ENCODE peak calls at places on chromosomes 2 and 18, in seven cellular contexts. O, V, H, I, R, P and Y are unnamed samples.

GRCh38 chr2:27494944-27495554 is at the start of gene FNDC4:
- DNase-seq in I (no peak), V (no peak), H (peak; percentile 28), O (peak; percentile 50), R (peak; percentile 76), P (no peak), Y (peak; percentile 26)

GRCh38 chr18:60193780-60194179 is 178.8 kb downstream of the MC4R start:
- DNase-seq in V (no peak), H (no peak), R (peak; percentile 29), I (no peak), P (no peak), O (no peak), Y (no peak)

GRCh38 chr18:51236225-51236624 is 38.7 kb upstream of the MEX3C start:
- DNase-seq in P (peak; percentile 13), R (no peak), O (no peak), H (no peak), I (no peak), V (peak; percentile 92), Y (peak; percentile 87)

GRCh38 chr2:7044253-7045250 is 127.3 kb downstream of the RNF144A start:
- DNase-seq in R (peak; percentile 76), H (peak; percentile 70), P (peak; percentile 37), O (peak; percentile 80), I (peak; percentile 57), V (peak; percentile 71), Y (peak; percentile 28)

GRCh38 chr2:62923242-62923641 is 127.4 kb upstream of the OTX1 start:
- DNase-seq in V (no peak), O (no peak), I (no peak), P (no peak), R (no peak), H (no peak), Y (peak; percentile 8)

GRCh38 chr2:165287083-165287778 is 48.0 kb downstream of the SCN2A start:
- DNase-seq in P (no peak), H (no peak), V (no peak), R (peak; percentile 20), O (no peak), I (no peak), Y (no peak)

GRCh38 chr2:223613017-223613950 is 11.1 kb upstream of the SCG2 start:
- DNase-seq in O (peak; percentile 68), I (peak; percentile 65), P (peak; percentile 99), H (peak; percentile 82), R (peak; percentile 82), V (peak; percentile 99), Y (peak; percentile 98)

GRCh38 chr18:8860845-8861642 is 155.7 kb downstream of the MTCL1 start:
- DNase-seq in O (no peak), H (no peak), R (no peak), P (no peak), I (no peak), V (no peak), Y (peak; percentile 85)

GRCh38 chr18:28086530-28087172 is 90.3 kb downstream of the CDH2 start:
- DNase-seq in V (peak; percentile 81), P (peak; percentile 68), O (no peak), I (no peak), H (no peak), R (peak; percentile 22), Y (peak; percentile 25)

GRCh38 chr18:55323051-55323994 is 264.7 kb downstream of the TCF4 start:
- DNase-seq in I (no peak), R (peak; percentile 32), O (no peak), H (no peak), V (peak; percentile 53), P (peak; percentile 31), Y (no peak)

GRCh38 chr2:226579519-226579918 is 220.1 kb downstream of the IRS1 start:
- DNase-seq in P (peak; percentile 23), V (peak; percentile 10), H (no peak), I (no peak), O (no peak), R (no peak), Y (peak; percentile 43)

GRCh38 chr2:85053802-85054201 is 79.4 kb upstream of the TCF7L1 start:
- DNase-seq in V (peak; percentile 14), O (no peak), R (no peak), P (peak; percentile 54), I (peak; percentile 69), H (no peak), Y (peak; percentile 90)

GRCh38 chr2:226142452-226142851 is 657.2 kb downstream of the IRS1 start:
- DNase-seq in R (no peak), V (no peak), I (no peak), P (no peak), O (no peak), H (no peak), Y (no peak)

GRCh38 chr2:184599875-184600227 is 1.5 kb downstream of the ZNF804A start:
- DNase-seq in V (no peak), I (no peak), O (no peak), P (peak; percentile 20), H (no peak), R (no peak), Y (no peak)

GRCh38 chr18:25516747-25517498 is 165.0 kb upstream of the ZNF521 start:
- DNase-seq in R (no peak), O (no peak), H (no peak), P (no peak), I (no peak), V (no peak), Y (no peak)

GRCh38 chr18:74610216-74610615 is 12.5 kb downstream of the ZNF407 start:
- DNase-seq in I (no peak), H (no peak), R (no peak), P (no peak), O (no peak), V (no peak), Y (no peak)

GRCh38 chr18:36509646-36510197 is 212.2 kb downstream of the FHOD3 start:
- DNase-seq in R (no peak), I (no peak), O (no peak), P (no peak), V (no peak), H (no peak), Y (no peak)

GRCh38 chr2:100610381-100610831 is 47.6 kb downstream of the PDCL3 start:
- DNase-seq in R (peak; percentile 76), P (peak; percentile 49), O (peak; percentile 54), V (peak; percentile 68), H (peak; percentile 59), I (peak; percentile 56), Y (peak; percentile 52)

GRCh38 chr2:120964819-120965218 is 229.2 kb downstream of the GLI2 start:
- DNase-seq in I (no peak), R (no peak), O (no peak), H (no peak), V (no peak), P (peak; percentile 78), Y (no peak)

GRCh38 chr18:37662546-37663339 is 97.1 kb upstream of the CELF4 start:
- DNase-seq in V (no peak), R (no peak), P (no peak), O (no peak), I (no peak), H (no peak), Y (no peak)

GRCh38 chr2:16773080-16773713 is 107.6 kb upstream of the CYRIA start:
- DNase-seq in R (peak; percentile 78), O (peak; percentile 55), H (no peak), I (no peak), P (peak; percentile 42), V (peak; percentile 60), Y (peak; percentile 77)

DNA sequence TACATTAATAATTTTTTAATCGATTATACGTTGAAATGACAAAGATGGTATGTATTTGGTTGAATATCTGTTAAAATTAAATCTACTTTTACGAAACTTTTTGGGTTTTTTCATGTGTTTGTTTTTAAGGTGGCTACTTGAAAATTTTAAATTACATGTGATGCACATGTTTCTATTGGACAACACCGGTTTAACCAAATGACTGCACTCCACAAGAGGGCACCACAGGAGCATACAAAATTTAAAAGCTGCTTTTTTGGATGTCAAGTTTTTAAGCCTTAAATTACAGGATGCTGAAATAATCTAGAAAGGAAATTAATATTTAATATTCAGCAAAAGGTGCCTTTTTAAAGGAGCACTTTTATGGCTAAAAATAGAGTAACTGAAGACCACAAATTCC is 98.7 kb downstream of the ACVR1 start:
- DNase-seq in R (peak; percentile 64), V (peak; percentile 78), I (no peak), O (no peak), P (peak; percentile 69), H (no peak), Y (peak; percentile 62)
- TF ChIP-seq CTCF in R (peak; percentile 73), V (peak; percentile 68), I (peak; percentile 43), O (peak; percentile 74), P (peak; percentile 79), H (peak; percentile 69), Y (peak; percentile 73)

GRCh38 chr2:11336189-11336588 is 8.2 kb downstream of the ROCK2 start:
- DNase-seq in I (no peak), P (no peak), O (no peak), R (no peak), H (no peak), V (no peak), Y (no peak)
- H3K4me3 ChIP-seq in I (no peak overlapping the region), P (no peak overlapping the region), O (no peak overlapping the region), R (no peak overlapping the region), H (no peak overlapping the region), V (no peak overlapping the region), Y (no peak overlapping the region)

GRCh38 chr2:19369341-19369955 is 11.0 kb upstream of the OSR1 start:
- DNase-seq in P (peak; percentile 50), V (peak; percentile 76), H (no peak), I (no peak), R (peak; percentile 61), O (no peak), Y (peak; percentile 67)
- TF ChIP-seq CTCF in P (peak; percentile 51), V (peak; percentile 75), H (no peak), I (no peak), R (peak; percentile 82), O (no peak), Y (peak; percentile 84)

GRCh38 chr2:112153501-112153900 is 15.3 kb downstream of the FBLN7 start:
- DNase-seq in H (no peak), R (no peak), O (no peak), I (no peak), V (no peak), P (no peak), Y (no peak)

GRCh38 chr2:112154246-112155110 is 16.3 kb downstream of the FBLN7 start:
- DNase-seq in H (no peak), V (no peak), O (no peak), R (no peak), I (no peak), P (no peak), Y (no peak)

GRCh38 chr2:112156152-112156986 is 18.2 kb downstream of the FBLN7 start:
- DNase-seq in I (no peak), H (no peak), P (peak; percentile 47), V (peak; percentile 59), R (no peak), O (no peak), Y (peak; percentile 62)

GRCh38 chr2:112157472-112157871 is 19.3 kb downstream of the FBLN7 start:
- DNase-seq in H (no peak), O (no peak), P (no peak), V (no peak), I (no peak), R (no peak), Y (peak; percentile 38)

DNA sequence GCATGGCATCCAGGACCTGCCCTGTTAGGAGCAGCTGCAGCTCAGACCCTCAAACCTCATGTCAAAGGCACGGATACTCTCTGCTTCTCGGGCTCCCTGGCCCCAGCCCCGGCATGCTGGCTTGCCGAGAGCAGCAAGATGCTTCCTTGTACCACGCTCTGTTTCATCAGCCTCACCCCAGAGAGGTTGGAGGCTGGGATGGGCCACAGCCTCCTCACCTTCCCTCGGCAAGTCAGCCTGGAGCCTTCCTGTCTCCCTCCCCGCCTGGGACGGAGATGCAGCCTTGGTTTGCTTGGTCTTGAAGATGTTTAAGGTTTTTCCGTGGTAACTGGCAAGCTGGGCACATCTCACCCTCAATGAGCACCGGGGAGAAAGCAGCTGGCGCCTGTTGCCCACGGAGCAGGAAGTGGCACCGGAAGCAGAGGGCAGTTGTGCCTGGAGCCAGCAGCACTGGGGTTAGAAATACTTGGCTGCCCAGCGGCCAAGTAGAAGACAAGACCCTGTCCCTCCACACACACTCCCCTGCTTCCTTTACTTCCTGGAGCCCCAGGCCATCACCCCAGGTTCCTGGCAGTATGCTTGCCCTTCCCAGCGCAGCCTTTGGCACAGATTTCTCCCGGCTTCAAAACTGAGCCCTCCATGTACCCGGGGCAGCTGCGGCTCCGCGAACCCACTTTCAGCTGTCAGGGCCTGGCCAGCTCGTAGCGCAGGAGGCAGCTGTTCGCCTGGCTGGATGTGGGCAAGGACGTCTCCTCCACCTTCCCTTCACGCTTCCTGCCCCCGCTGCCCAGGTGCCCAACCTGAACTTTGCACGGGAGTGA is 17.4 kb downstream of the FBLN7 start:
- DNase-seq in O (no peak), V (no peak), I (no peak), P (no peak), R (no peak), H (no peak), Y (no peak)
- H3K4me3 ChIP-seq in O (no peak overlapping the region), V (no peak overlapping the region), I (no peak overlapping the region), P (no peak overlapping the region), R (no peak overlapping the region), H (no peak overlapping the region), Y (no peak overlapping the region)